ENCODE peak calls at places on chromosomes 4 and X, in nine cellular contexts. One of them, this sample, is unnamed.

GRCh38 chr4:1974836-1975235 is 33.9 kb downstream of the NELFA start:
- DNase-seq in foreskin fibroblast: no peak
- DNase-seq in HFF-Myc: no peak
- DNase-seq in OCI-LY7: no peak
- DNase-seq in pancreas: no peak
- DNase-seq in Caco-2: no peak
- DNase-seq in fibroblast of the aortic adventitia: no peak
- DNase-seq in AG04450: no peak
- DNase-seq in fibroblast of villous mesenchyme: no peak
- DNase-seq in this sample: no peak

GRCh38 chrX:22134681-22135080 is 102.6 kb downstream of the PHEX start:
- DNase-seq in foreskin fibroblast: peak; percentile 77
- DNase-seq in HFF-Myc: no peak
- DNase-seq in OCI-LY7: no peak
- DNase-seq in pancreas: no peak
- DNase-seq in Caco-2: peak; percentile 52
- DNase-seq in fibroblast of the aortic adventitia: peak; percentile 74
- DNase-seq in AG04450: peak; percentile 49
- DNase-seq in fibroblast of villous mesenchyme: peak; percentile 63
- DNase-seq in this sample: peak; percentile 27

GRCh38 chr4:23130845-23131244 is 438.1 kb downstream of the GBA3 start:
- DNase-seq in foreskin fibroblast: no peak
- DNase-seq in HFF-Myc: no peak
- DNase-seq in OCI-LY7: no peak
- DNase-seq in pancreas: no peak
- DNase-seq in Caco-2: no peak
- DNase-seq in fibroblast of the aortic adventitia: no peak
- DNase-seq in AG04450: no peak
- DNase-seq in fibroblast of villous mesenchyme: no peak
- DNase-seq in this sample: no peak

GRCh38 chr4:151045907-151046306 is 30.8 kb upstream of the LRBA start:
- DNase-seq in foreskin fibroblast: no peak
- DNase-seq in HFF-Myc: no peak
- DNase-seq in OCI-LY7: peak; percentile 14
- DNase-seq in pancreas: no peak
- DNase-seq in Caco-2: peak; percentile 46
- DNase-seq in fibroblast of the aortic adventitia: no peak
- DNase-seq in AG04450: no peak
- DNase-seq in fibroblast of villous mesenchyme: no peak
- DNase-seq in this sample: no peak

GRCh38 chr4:41057456-41057855 is 156.9 kb downstream of the APBB2 start:
- DNase-seq in foreskin fibroblast: peak; percentile 83
- DNase-seq in HFF-Myc: no peak
- DNase-seq in OCI-LY7: no peak
- DNase-seq in pancreas: no peak
- DNase-seq in Caco-2: no peak
- DNase-seq in fibroblast of the aortic adventitia: no peak
- DNase-seq in AG04450: no peak
- DNase-seq in fibroblast of villous mesenchyme: peak; percentile 89
- DNase-seq in this sample: peak; percentile 54

GRCh38 chr4:78292336-78292735 is 235.2 kb downstream of the FRAS1 start:
- DNase-seq in foreskin fibroblast: no peak
- DNase-seq in HFF-Myc: no peak
- DNase-seq in OCI-LY7: no peak
- DNase-seq in pancreas: no peak
- DNase-seq in Caco-2: no peak
- DNase-seq in fibroblast of the aortic adventitia: no peak
- DNase-seq in AG04450: no peak
- DNase-seq in fibroblast of villous mesenchyme: no peak
- DNase-seq in this sample: no peak

GRCh38 chr4:76640252-76640925 is 205.4 kb downstream of the SHROOM3 start:
- DNase-seq in foreskin fibroblast: no peak
- DNase-seq in HFF-Myc: no peak
- DNase-seq in OCI-LY7: no peak
- DNase-seq in pancreas: peak; percentile 27
- DNase-seq in Caco-2: no peak
- DNase-seq in fibroblast of the aortic adventitia: no peak
- DNase-seq in AG04450: no peak
- DNase-seq in fibroblast of villous mesenchyme: no peak
- DNase-seq in this sample: no peak

GRCh38 chrX:54540289-54540688 is 10.3 kb downstream of the GNL3L start:
- DNase-seq in foreskin fibroblast: peak; percentile 58
- DNase-seq in HFF-Myc: no peak
- DNase-seq in OCI-LY7: no peak
- DNase-seq in pancreas: no peak
- DNase-seq in Caco-2: peak; percentile 20
- DNase-seq in fibroblast of the aortic adventitia: peak; percentile 52
- DNase-seq in AG04450: peak; percentile 20
- DNase-seq in fibroblast of villous mesenchyme: peak; percentile 62
- DNase-seq in this sample: no peak

GRCh38 chr4:47597696-47598095 is 112.6 kb downstream of the ATP10D start:
- DNase-seq in foreskin fibroblast: no peak
- DNase-seq in HFF-Myc: no peak
- DNase-seq in OCI-LY7: no peak
- DNase-seq in pancreas: no peak
- DNase-seq in Caco-2: no peak
- DNase-seq in fibroblast of the aortic adventitia: no peak
- DNase-seq in AG04450: no peak
- DNase-seq in fibroblast of villous mesenchyme: no peak
- DNase-seq in this sample: peak; percentile 8

GRCh38 chr4:91621446-91621845 is 682.3 kb upstream of the GRID2 start:
- DNase-seq in foreskin fibroblast: no peak
- DNase-seq in HFF-Myc: no peak
- DNase-seq in OCI-LY7: no peak
- DNase-seq in pancreas: no peak
- DNase-seq in Caco-2: no peak
- DNase-seq in fibroblast of the aortic adventitia: no peak
- DNase-seq in AG04450: no peak
- DNase-seq in fibroblast of villous mesenchyme: no peak
- DNase-seq in this sample: no peak

GRCh38 chr4:59249110-59249509 is 1951.0 kb upstream of the ADGRL3 start:
- DNase-seq in foreskin fibroblast: no peak
- DNase-seq in HFF-Myc: no peak
- DNase-seq in OCI-LY7: no peak
- DNase-seq in pancreas: no peak
- DNase-seq in Caco-2: no peak
- DNase-seq in fibroblast of the aortic adventitia: no peak
- DNase-seq in AG04450: no peak
- DNase-seq in fibroblast of villous mesenchyme: no peak
- DNase-seq in this sample: no peak

GRCh38 chrX:49003696-49004095 is 1.6 kb upstream of the GRIPAP1 start:
- DNase-seq in foreskin fibroblast: no peak
- DNase-seq in HFF-Myc: no peak
- DNase-seq in OCI-LY7: peak; percentile 3
- DNase-seq in pancreas: no peak
- DNase-seq in Caco-2: no peak
- DNase-seq in fibroblast of the aortic adventitia: no peak
- DNase-seq in AG04450: no peak
- DNase-seq in fibroblast of villous mesenchyme: no peak
- DNase-seq in this sample: no peak

GRCh38 chrX:141301017-141301416 is 58.7 kb upstream of the SPANXC start:
- DNase-seq in foreskin fibroblast: no peak
- DNase-seq in HFF-Myc: no peak
- DNase-seq in OCI-LY7: no peak
- DNase-seq in pancreas: no peak
- DNase-seq in Caco-2: no peak
- DNase-seq in fibroblast of the aortic adventitia: no peak
- DNase-seq in AG04450: no peak
- DNase-seq in fibroblast of villous mesenchyme: no peak
- DNase-seq in this sample: no peak

GRCh38 chrX:143788265-143788664 is 67.7 kb upstream of the SPANXN2 start:
- DNase-seq in foreskin fibroblast: no peak
- DNase-seq in HFF-Myc: no peak
- DNase-seq in OCI-LY7: peak; percentile 9
- DNase-seq in pancreas: no peak
- DNase-seq in Caco-2: peak; percentile 1
- DNase-seq in fibroblast of the aortic adventitia: peak; percentile 38
- DNase-seq in AG04450: no peak
- DNase-seq in fibroblast of villous mesenchyme: peak; percentile 13
- DNase-seq in this sample: no peak

GRCh38 chr4:185395956-185396723 is 416 bp upstream of the LRP2BP start:
- DNase-seq in foreskin fibroblast: peak; percentile 99
- DNase-seq in HFF-Myc: peak; percentile 82
- DNase-seq in OCI-LY7: peak; percentile 97
- DNase-seq in pancreas: peak; percentile 99
- DNase-seq in Caco-2: peak; percentile 98
- DNase-seq in fibroblast of the aortic adventitia: peak; percentile 96
- DNase-seq in AG04450: peak; percentile 91
- DNase-seq in fibroblast of villous mesenchyme: peak; percentile 98
- DNase-seq in this sample: peak; percentile 91
- H3K4me3 ChIP-seq in foreskin fibroblast: peak overlapping the region; percentile 74
- H3K4me3 ChIP-seq in HFF-Myc: peak overlapping the region; percentile 64
- H3K4me3 ChIP-seq in OCI-LY7: peak overlapping the region; percentile 75
- H3K4me3 ChIP-seq in pancreas: peak overlapping the region; percentile 70
- H3K4me3 ChIP-seq in Caco-2: peak overlapping the region; percentile 85
- H3K4me3 ChIP-seq in fibroblast of the aortic adventitia: peak overlapping the region; percentile 82
- H3K4me3 ChIP-seq in AG04450: peak overlapping the region; percentile 73
- H3K4me3 ChIP-seq in fibroblast of villous mesenchyme: peak overlapping the region; percentile 80
- H3K4me3 ChIP-seq in this sample: peak overlapping the region; percentile 55

GRCh38 chrX:119292445-119292844 is 56.4 kb downstream of the PGRMC1 start:
- DNase-seq in foreskin fibroblast: no peak
- DNase-seq in HFF-Myc: no peak
- DNase-seq in OCI-LY7: no peak
- DNase-seq in pancreas: no peak
- DNase-seq in Caco-2: no peak
- DNase-seq in fibroblast of the aortic adventitia: no peak
- DNase-seq in AG04450: no peak
- DNase-seq in fibroblast of villous mesenchyme: no peak
- DNase-seq in this sample: no peak
- TF ChIP-seq CTCF in foreskin fibroblast: no peak
- TF ChIP-seq CTCF in HFF-Myc: peak; percentile 6
- TF ChIP-seq CTCF in OCI-LY7: peak; percentile 18
- TF ChIP-seq CTCF in pancreas: no peak
- TF ChIP-seq CTCF in Caco-2: no peak
- TF ChIP-seq CTCF in fibroblast of the aortic adventitia: no peak
- TF ChIP-seq CTCF in AG04450: no peak
- TF ChIP-seq CTCF in fibroblast of villous mesenchyme: no peak
- TF ChIP-seq CTCF in this sample: peak; percentile 3

GRCh38 chr4:99644453-99644852 is 13.2 kb downstream of the C4orf54 start:
- DNase-seq in foreskin fibroblast: no peak
- DNase-seq in HFF-Myc: no peak
- DNase-seq in OCI-LY7: no peak
- DNase-seq in pancreas: no peak
- DNase-seq in Caco-2: no peak
- DNase-seq in fibroblast of the aortic adventitia: no peak
- DNase-seq in AG04450: no peak
- DNase-seq in fibroblast of villous mesenchyme: no peak
- DNase-seq in this sample: no peak

GRCh38 chr4:99640676-99641075 is 17.0 kb downstream of the C4orf54 start:
- DNase-seq in foreskin fibroblast: no peak
- DNase-seq in HFF-Myc: no peak
- DNase-seq in OCI-LY7: no peak
- DNase-seq in pancreas: no peak
- DNase-seq in Caco-2: no peak
- DNase-seq in fibroblast of the aortic adventitia: no peak
- DNase-seq in AG04450: no peak
- DNase-seq in fibroblast of villous mesenchyme: no peak
- DNase-seq in this sample: no peak

GRCh38 chr4:99645638-99646037 is 12.0 kb downstream of the C4orf54 start:
- DNase-seq in foreskin fibroblast: no peak
- DNase-seq in HFF-Myc: no peak
- DNase-seq in OCI-LY7: no peak
- DNase-seq in pancreas: no peak
- DNase-seq in Caco-2: no peak
- DNase-seq in fibroblast of the aortic adventitia: no peak
- DNase-seq in AG04450: no peak
- DNase-seq in fibroblast of villous mesenchyme: no peak
- DNase-seq in this sample: no peak

GRCh38 chr4:99645036-99645435 is 12.6 kb downstream of the C4orf54 start:
- DNase-seq in foreskin fibroblast: no peak
- DNase-seq in HFF-Myc: no peak
- DNase-seq in OCI-LY7: no peak
- DNase-seq in pancreas: no peak
- DNase-seq in Caco-2: no peak
- DNase-seq in fibroblast of the aortic adventitia: no peak
- DNase-seq in AG04450: no peak
- DNase-seq in fibroblast of villous mesenchyme: no peak
- DNase-seq in this sample: no peak

GRCh38 chr4:99642725-99643489 is 14.7 kb downstream of the C4orf54 start:
- DNase-seq in foreskin fibroblast: no peak
- DNase-seq in HFF-Myc: no peak
- DNase-seq in OCI-LY7: no peak
- DNase-seq in pancreas: peak; percentile 38
- DNase-seq in Caco-2: no peak
- DNase-seq in fibroblast of the aortic adventitia: peak; percentile 14
- DNase-seq in AG04450: no peak
- DNase-seq in fibroblast of villous mesenchyme: no peak
- DNase-seq in this sample: no peak
- H3K4me3 ChIP-seq in foreskin fibroblast: no peak overlapping the region
- H3K4me3 ChIP-seq in HFF-Myc: no peak overlapping the region
- H3K4me3 ChIP-seq in OCI-LY7: no peak overlapping the region
- H3K4me3 ChIP-seq in pancreas: no peak overlapping the region
- H3K4me3 ChIP-seq in Caco-2: no peak overlapping the region
- H3K4me3 ChIP-seq in fibroblast of the aortic adventitia: no peak overlapping the region
- H3K4me3 ChIP-seq in AG04450: no peak overlapping the region
- H3K4me3 ChIP-seq in fibroblast of villous mesenchyme: no peak overlapping the region
- H3K4me3 ChIP-seq in this sample: no peak overlapping the region

DNA sequence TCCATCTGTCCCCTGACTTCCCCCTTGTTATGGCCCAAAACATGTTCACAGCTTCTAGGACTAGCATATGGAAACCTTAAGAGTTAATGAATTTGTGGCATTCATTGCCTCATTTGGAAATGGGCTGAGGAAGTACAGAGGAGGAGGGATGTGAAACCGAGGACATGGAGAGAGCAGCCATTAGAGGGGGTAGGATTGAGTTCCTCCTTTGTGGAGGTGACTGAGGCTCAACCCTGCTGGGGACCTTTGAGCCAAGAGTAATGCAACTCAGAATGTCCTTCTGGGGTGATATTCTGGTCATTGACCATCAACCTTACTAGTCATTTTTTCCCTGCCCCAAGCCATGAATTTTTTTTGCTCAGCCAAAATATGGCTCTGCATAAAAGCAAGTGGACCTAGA is 109.4 kb downstream of the ZNF518B start:
- DNase-seq in foreskin fibroblast: no peak
- DNase-seq in HFF-Myc: no peak
- DNase-seq in OCI-LY7: no peak
- DNase-seq in pancreas: no peak
- DNase-seq in Caco-2: no peak
- DNase-seq in fibroblast of the aortic adventitia: no peak
- DNase-seq in AG04450: no peak
- DNase-seq in fibroblast of villous mesenchyme: no peak
- DNase-seq in this sample: no peak
- TF ChIP-seq CTCF in foreskin fibroblast: no peak
- TF ChIP-seq CTCF in HFF-Myc: no peak
- TF ChIP-seq CTCF in OCI-LY7: no peak
- TF ChIP-seq CTCF in pancreas: no peak
- TF ChIP-seq CTCF in Caco-2: no peak
- TF ChIP-seq CTCF in fibroblast of the aortic adventitia: no peak
- TF ChIP-seq CTCF in AG04450: no peak
- TF ChIP-seq CTCF in fibroblast of villous mesenchyme: no peak
- TF ChIP-seq CTCF in this sample: no peak

DNA sequence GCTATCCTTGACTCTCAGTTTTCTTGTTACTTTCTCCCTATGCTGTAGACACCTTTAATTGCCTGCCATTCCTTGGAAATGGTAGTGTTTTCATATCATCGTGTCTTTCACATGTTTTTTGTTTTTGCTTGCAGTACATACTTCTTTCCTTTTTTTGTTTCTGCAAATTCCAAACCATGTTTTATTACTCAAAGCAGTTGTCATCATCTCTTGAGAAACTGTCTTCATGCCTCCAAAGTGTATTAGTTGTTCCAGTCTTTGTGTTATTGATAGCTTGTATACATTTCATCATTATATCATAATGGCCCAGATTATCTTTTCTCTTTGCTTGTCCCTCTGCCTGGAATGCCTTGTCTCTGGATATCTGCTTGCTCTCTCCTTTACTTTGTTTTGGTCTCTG is 57.1 kb downstream of the PDLIM5 start:
- DNase-seq in foreskin fibroblast: peak; percentile 22
- DNase-seq in HFF-Myc: no peak
- DNase-seq in OCI-LY7: no peak
- DNase-seq in pancreas: no peak
- DNase-seq in Caco-2: no peak
- DNase-seq in fibroblast of the aortic adventitia: peak; percentile 30
- DNase-seq in AG04450: no peak
- DNase-seq in fibroblast of villous mesenchyme: peak; percentile 72
- DNase-seq in this sample: no peak
- H3K4me3 ChIP-seq in foreskin fibroblast: no peak overlapping the region
- H3K4me3 ChIP-seq in HFF-Myc: no peak overlapping the region
- H3K4me3 ChIP-seq in OCI-LY7: no peak overlapping the region
- H3K4me3 ChIP-seq in pancreas: no peak overlapping the region
- H3K4me3 ChIP-seq in Caco-2: no peak overlapping the region
- H3K4me3 ChIP-seq in fibroblast of the aortic adventitia: no peak overlapping the region
- H3K4me3 ChIP-seq in AG04450: no peak overlapping the region
- H3K4me3 ChIP-seq in fibroblast of villous mesenchyme: no peak overlapping the region
- H3K4me3 ChIP-seq in this sample: no peak overlapping the region

This sample was measured in astrocyte of the cerebellum.